ENCODE peak calls at places on chromosomes 16 and 17, in six cellular contexts. V, Z, Q, K, I and T are unnamed samples.

GRCh38 chr17:1552911-1553310 is 9.7 kb downstream of the PITPNA start:
- DNase-seq in V (no peak), Z (no peak), Q (no peak), K (no peak), I (no peak), T (no peak)

GRCh38 chr17:10745231-10745630 is 15.4 kb upstream of the TMEM220 start:
- DNase-seq in V (no peak), Z (no peak), Q (no peak), K (no peak), I (no peak), T (peak; percentile 50)

GRCh38 chr17:44952946-44953475 is 5.4 kb upstream of the KIF18B start:
- DNase-seq in V (no peak), Z (peak; percentile 25), Q (no peak), K (no peak), I (no peak), T (no peak)

GRCh38 chr16:72938426-72939164 is 109.3 kb downstream of the ZFHX3 start:
- DNase-seq in V (no peak), Z (no peak), Q (peak; percentile 83), K (no peak), I (peak; percentile 50), T (peak; percentile 60)

GRCh38 chr16:72428611-72429376 is 256.8 kb upstream of the PMFBP1 start:
- DNase-seq in V (no peak), Z (no peak), Q (no peak), K (no peak), I (no peak), T (no peak)

GRCh38 chr17:8189041-8189710 is 804 bp downstream of the BORCS6 start:
- DNase-seq in V (no peak), Z (peak; percentile 78), Q (peak; percentile 41), K (no peak), I (no peak), T (no peak)

GRCh38 chr17:31537558-31537957 is 146.1 kb downstream of the RAB11FIP4 start:
- DNase-seq in V (no peak), Z (no peak), Q (no peak), K (peak; percentile 79), I (no peak), T (no peak)

GRCh38 chr16:67694611-67695010 is 24.5 kb downstream of the GFOD2 start:
- DNase-seq in V (no peak), Z (no peak), Q (no peak), K (no peak), I (no peak), T (no peak)

GRCh38 chr17:2700491-2701141 is 10.9 kb downstream of the CLUH start:
- DNase-seq in V (no peak), Z (peak; percentile 63), Q (no peak), K (no peak), I (no peak), T (no peak)

GRCh38 chr17:76166168-76166567 is 25.1 kb upstream of the FOXJ1 start:
- DNase-seq in V (no peak), Z (no peak), Q (no peak), K (no peak), I (no peak), T (peak; percentile 10)

GRCh38 chr17:79707931-79708891 is 22.5 kb upstream of the ENPP7 start:
- DNase-seq in V (peak; percentile 47), Z (no peak), Q (peak; percentile 44), K (peak; percentile 71), I (peak; percentile 24), T (peak; percentile 33)

GRCh38 chr17:60134396-60135159 is 15.2 kb upstream of the CA4 start:
- DNase-seq in V (no peak), Z (peak; percentile 53), Q (no peak), K (peak; percentile 43), I (peak; percentile 15), T (peak; percentile 27)

GRCh38 chr17:10772425-10773380 is 31.2 kb downstream of the TMEM238L start:
- DNase-seq in V (no peak), Z (no peak), Q (no peak), K (peak; percentile 24), I (no peak), T (no peak)

GRCh38 chr17:48646183-48647102 is 20.3 kb upstream of the HOXB9 start:
- DNase-seq in V (peak; percentile 28), Z (no peak), Q (no peak), K (no peak), I (peak; percentile 77), T (no peak)

GRCh38 chr16:85401917-85402766 is 211.0 kb upstream of the GSE1 start:
- DNase-seq in V (no peak), Z (peak; percentile 56), Q (no peak), K (no peak), I (no peak), T (no peak)

GRCh38 chr16:73743665-73744496 is 552.7 kb upstream of the PSMD7 start:
- DNase-seq in V (no peak), Z (no peak), Q (no peak), K (no peak), I (no peak), T (no peak)

GRCh38 chr17:30921544-30922196 is at the start of gene ADAP2:
- DNase-seq in V (no peak), Z (peak; percentile 89), Q (peak; percentile 73), K (peak; percentile 27), I (peak; percentile 60), T (peak; percentile 67)

GRCh38 chr17:61825448-61826137 is 37.7 kb downstream of the BRIP1 start:
- DNase-seq in V (no peak), Z (no peak), Q (no peak), K (no peak), I (no peak), T (no peak)

GRCh38 chr16:68367034-68367433 is 56.2 kb downstream of the PRMT7 start:
- DNase-seq in V (peak; percentile 44), Z (no peak), Q (no peak), K (peak; percentile 62), I (no peak), T (peak; percentile 55)

GRCh38 chr17:57913576-57914273 is 41.5 kb downstream of the CUEDC1 start:
- DNase-seq in V (no peak), Z (no peak), Q (no peak), K (no peak), I (no peak), T (no peak)

GRCh38 chr17:77510133-77510796 is 369.5 kb downstream of the SEC14L1 start:
- DNase-seq in V (no peak), Z (peak; percentile 51), Q (no peak), K (no peak), I (no peak), T (no peak)

GRCh38 chr17:6753006-6753445 is 2.8 kb upstream of the XAF1 start:
- DNase-seq in V (peak; percentile 59), Z (no peak), Q (peak; percentile 65), K (peak; percentile 5), I (no peak), T (peak; percentile 5)

GRCh38 chr16:30972872-30973271 is 12.1 kb upstream of the HSD3B7 start:
- DNase-seq in V (no peak), Z (no peak), Q (no peak), K (no peak), I (no peak), T (no peak)

GRCh38 chr16:3992297-3993051 is 112.0 kb upstream of the CREBBP start:
- DNase-seq in V (no peak), Z (no peak), Q (no peak), K (no peak), I (no peak), T (no peak)

GRCh38 chr16:11386791-11387546 is 41.7 kb downstream of the RMI2 start:
- DNase-seq in V (no peak), Z (no peak), Q (peak; percentile 49), K (peak; percentile 40), I (no peak), T (no peak)

GRCh38 chr16:70301121-70301520 is 2.1 kb downstream of the DDX19B start:
- DNase-seq in V (no peak), Z (no peak), Q (no peak), K (no peak), I (no peak), T (no peak)

GRCh38 chr16:27417047-27417671 is 15.2 kb downstream of the IL21R start:
- DNase-seq in V (no peak), Z (peak; percentile 7), Q (no peak), K (no peak), I (no peak), T (no peak)

GRCh38 chr17:32518856-32519768 is 32.3 kb downstream of the CDK5R1 start:
- DNase-seq in V (peak; percentile 36), Z (peak; percentile 72), Q (peak; percentile 62), K (no peak), I (peak; percentile 23), T (peak; percentile 72)

GRCh38 chr17:79845601-79845949 is 6.3 kb upstream of the CBX4 start:
- DNase-seq in V (no peak), Z (no peak), Q (no peak), K (no peak), I (no peak), T (no peak)

GRCh38 chr16:48676836-48677235 is 66.9 kb upstream of the N4BP1 start:
- DNase-seq in V (no peak), Z (no peak), Q (no peak), K (no peak), I (no peak), T (peak; percentile 64)

GRCh38 chr17:82244413-82245140 is 15.7 kb downstream of the SLC16A3 start:
- DNase-seq in V (no peak), Z (no peak), Q (no peak), K (peak; percentile 29), I (peak; percentile 38), T (peak; percentile 52)

GRCh38 chr16:67177743-67178699 is 5.7 kb downstream of the MATCAP1 start:
- DNase-seq in V (peak; percentile 44), Z (peak; percentile 93), Q (peak; percentile 71), K (peak; percentile 53), I (peak; percentile 72), T (peak; percentile 97)